ENCODE peak calls at places on chromosomes 11 and 22, in five cellular contexts. One of them, this sample, is unnamed.

GRCh38 chr22:35596821-35597220 is 20.3 kb downstream of the MB start:
- DNase-seq in mesenchymal stem cell: no peak
- DNase-seq in IMR-90: no peak
- DNase-seq in mesendoderm: no peak
- DNase-seq in H9: no peak
- DNase-seq in this sample: no peak

GRCh38 chr22:42327462-42328129 is 57.1 kb upstream of the TCF20 start:
- DNase-seq in mesenchymal stem cell: no peak
- DNase-seq in IMR-90: no peak
- DNase-seq in mesendoderm: no peak
- DNase-seq in H9: no peak
- DNase-seq in this sample: no peak

GRCh38 chr11:74683941-74684481 is 47.2 kb downstream of the CHRDL2 start:
- DNase-seq in mesenchymal stem cell: no peak
- DNase-seq in IMR-90: peak
- DNase-seq in mesendoderm: no peak
- DNase-seq in H9: no peak
- DNase-seq in this sample: no peak

GRCh38 chr11:60924110-60924905 is at the start of gene TMEM132A:
- DNase-seq in mesenchymal stem cell: peak
- DNase-seq in IMR-90: peak
- DNase-seq in mesendoderm: peak
- DNase-seq in H9: peak
- DNase-seq in this sample: peak

GRCh38 chr11:14378171-14378570 is 19.2 kb upstream of the RRAS2 start:
- DNase-seq in mesenchymal stem cell: no peak
- DNase-seq in IMR-90: no peak
- DNase-seq in mesendoderm: no peak
- DNase-seq in H9: no peak
- DNase-seq in this sample: no peak

GRCh38 chr11:11027271-11027670 is 169.4 kb upstream of the ZBED5 start:
- DNase-seq in mesenchymal stem cell: peak
- DNase-seq in IMR-90: peak
- DNase-seq in mesendoderm: no peak
- DNase-seq in H9: no peak
- DNase-seq in this sample: peak

GRCh38 chr11:77250881-77251640 is 50.4 kb downstream of the GDPD4 start:
- DNase-seq in mesenchymal stem cell: peak
- DNase-seq in IMR-90: peak
- DNase-seq in mesendoderm: no peak
- DNase-seq in H9: no peak
- DNase-seq in this sample: no peak

GRCh38 chr11:130761560-130762220 is 154.6 kb downstream of the SNX19 start:
- DNase-seq in mesenchymal stem cell: no peak
- DNase-seq in IMR-90: no peak
- DNase-seq in mesendoderm: peak
- DNase-seq in H9: peak
- DNase-seq in this sample: no peak

GRCh38 chr11:125063429-125064043 is 431 bp downstream of the SLC37A2 start:
- DNase-seq in mesenchymal stem cell: no peak
- DNase-seq in IMR-90: no peak
- DNase-seq in mesendoderm: peak
- DNase-seq in H9: peak
- DNase-seq in this sample: no peak

GRCh38 chr11:14554959-14555358 is 34.8 kb upstream of the PSMA1 start:
- DNase-seq in mesenchymal stem cell: peak
- DNase-seq in IMR-90: no peak
- DNase-seq in mesendoderm: no peak
- DNase-seq in H9: no peak
- DNase-seq in this sample: no peak

GRCh38 chr11:58730507-58731089 is 1.1 kb downstream of the GLYAT start:
- DNase-seq in mesenchymal stem cell: no peak
- DNase-seq in IMR-90: no peak
- DNase-seq in mesendoderm: no peak
- DNase-seq in H9: no peak
- DNase-seq in this sample: peak

GRCh38 chr22:24506802-24507438 is 11.8 kb downstream of the UPB1 start:
- DNase-seq in mesenchymal stem cell: peak
- DNase-seq in IMR-90: peak
- DNase-seq in mesendoderm: no peak
- DNase-seq in H9: peak
- DNase-seq in this sample: no peak

GRCh38 chr11:134483857-134484256 is 71.8 kb upstream of the B3GAT1 start:
- DNase-seq in mesenchymal stem cell: no peak
- DNase-seq in IMR-90: no peak
- DNase-seq in mesendoderm: no peak
- DNase-seq in H9: no peak
- DNase-seq in this sample: no peak

GRCh38 chr11:112265659-112266409 is 5.2 kb upstream of the PLET1 start:
- DNase-seq in mesenchymal stem cell: peak
- DNase-seq in IMR-90: peak
- DNase-seq in mesendoderm: no peak
- DNase-seq in H9: no peak
- DNase-seq in this sample: no peak

GRCh38 chr11:6570691-6571427 is 32.6 kb downstream of the RRP8 start:
- DNase-seq in mesenchymal stem cell: no peak
- DNase-seq in IMR-90: no peak
- DNase-seq in mesendoderm: no peak
- DNase-seq in H9: peak
- DNase-seq in this sample: no peak

DNA sequence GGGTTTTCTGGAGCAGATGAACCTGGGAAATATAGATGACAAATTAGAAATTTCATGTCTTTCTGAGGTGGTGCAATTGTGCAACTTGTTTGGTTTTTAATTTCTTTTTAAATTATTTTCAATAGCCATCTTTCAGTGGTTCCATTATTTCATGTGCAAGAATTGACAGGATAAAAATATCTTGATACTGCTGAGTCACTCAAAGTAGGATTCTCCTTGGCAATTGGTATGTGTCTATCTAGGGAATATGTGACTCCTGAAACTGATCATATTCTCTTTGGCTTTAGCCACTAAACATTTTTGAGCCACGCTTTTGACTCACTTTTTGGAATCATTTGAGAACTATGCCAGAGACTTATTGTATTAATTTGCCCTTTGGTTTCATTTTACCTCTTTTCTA is 331.5 kb downstream of the KCNA4 start:
- DNase-seq in mesenchymal stem cell: no peak
- DNase-seq in IMR-90: no peak
- DNase-seq in mesendoderm: no peak
- DNase-seq in H9: no peak
- DNase-seq in this sample: no peak
- H3K27ac ChIP-seq in mesenchymal stem cell: no peak
- H3K27ac ChIP-seq in IMR-90: no peak
- H3K27ac ChIP-seq in mesendoderm: no peak
- H3K27ac ChIP-seq in H9: no peak
- H3K27ac ChIP-seq in this sample: no peak

GRCh38 chr11:69912161-69912910 is 93.1 kb upstream of the FGF3 start:
- DNase-seq in mesenchymal stem cell: no peak
- DNase-seq in IMR-90: no peak
- DNase-seq in mesendoderm: no peak
- DNase-seq in H9: peak
- DNase-seq in this sample: no peak
- H2BK5ac ChIP-seq in mesenchymal stem cell: no peak
- H2BK5ac ChIP-seq in IMR-90: no peak
- H2BK5ac ChIP-seq in mesendoderm: no peak
- H2BK5ac ChIP-seq in H9: no peak
- H2BK5ac ChIP-seq in this sample: no peak

DNA sequence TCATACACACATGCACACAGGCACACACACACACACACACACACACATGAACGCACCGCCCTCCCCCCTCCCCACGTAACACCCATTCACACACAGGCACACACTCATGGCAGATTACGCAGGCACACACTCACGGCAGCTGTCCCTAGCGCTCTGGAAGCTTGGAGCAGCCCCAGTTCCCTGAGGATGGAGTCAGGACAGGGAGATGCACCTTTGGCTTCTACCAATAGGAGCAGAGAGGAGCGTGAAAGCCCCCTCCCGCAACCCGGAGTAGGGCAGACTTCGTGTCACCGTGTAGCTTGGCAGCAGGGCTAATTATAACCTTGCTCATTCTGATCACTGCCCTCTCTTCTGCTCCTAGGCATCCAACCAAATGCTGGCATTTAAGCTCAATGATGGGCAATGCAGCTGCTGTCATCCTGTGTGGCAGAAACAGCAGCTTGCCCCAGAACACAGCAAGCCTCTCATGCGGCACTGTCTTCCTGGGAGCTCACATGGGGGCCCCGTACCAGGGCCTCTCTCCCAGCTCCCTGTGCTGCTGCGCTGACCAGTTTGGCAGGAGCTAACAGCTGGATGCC is 31.9 kb downstream of the ANKK1 start:
- DNase-seq in mesenchymal stem cell: no peak
- DNase-seq in IMR-90: no peak
- DNase-seq in mesendoderm: no peak
- DNase-seq in H9: no peak
- DNase-seq in this sample: no peak
- H3K27ac ChIP-seq in mesenchymal stem cell: no peak
- H3K27ac ChIP-seq in IMR-90: no peak
- H3K27ac ChIP-seq in mesendoderm: no peak
- H3K27ac ChIP-seq in H9: no peak
- H3K27ac ChIP-seq in this sample: no peak

GRCh38 chr22:26669060-26669481 is 11.7 kb downstream of the MIAT start:
- DNase-seq in mesenchymal stem cell: peak
- DNase-seq in IMR-90: peak
- DNase-seq in mesendoderm: peak
- DNase-seq in H9: peak
- DNase-seq in this sample: peak
- H2BK5ac ChIP-seq in mesenchymal stem cell: no peak
- H2BK5ac ChIP-seq in IMR-90: no peak
- H2BK5ac ChIP-seq in mesendoderm: no peak
- H2BK5ac ChIP-seq in H9: no peak
- H2BK5ac ChIP-seq in this sample: no peak

DNA sequence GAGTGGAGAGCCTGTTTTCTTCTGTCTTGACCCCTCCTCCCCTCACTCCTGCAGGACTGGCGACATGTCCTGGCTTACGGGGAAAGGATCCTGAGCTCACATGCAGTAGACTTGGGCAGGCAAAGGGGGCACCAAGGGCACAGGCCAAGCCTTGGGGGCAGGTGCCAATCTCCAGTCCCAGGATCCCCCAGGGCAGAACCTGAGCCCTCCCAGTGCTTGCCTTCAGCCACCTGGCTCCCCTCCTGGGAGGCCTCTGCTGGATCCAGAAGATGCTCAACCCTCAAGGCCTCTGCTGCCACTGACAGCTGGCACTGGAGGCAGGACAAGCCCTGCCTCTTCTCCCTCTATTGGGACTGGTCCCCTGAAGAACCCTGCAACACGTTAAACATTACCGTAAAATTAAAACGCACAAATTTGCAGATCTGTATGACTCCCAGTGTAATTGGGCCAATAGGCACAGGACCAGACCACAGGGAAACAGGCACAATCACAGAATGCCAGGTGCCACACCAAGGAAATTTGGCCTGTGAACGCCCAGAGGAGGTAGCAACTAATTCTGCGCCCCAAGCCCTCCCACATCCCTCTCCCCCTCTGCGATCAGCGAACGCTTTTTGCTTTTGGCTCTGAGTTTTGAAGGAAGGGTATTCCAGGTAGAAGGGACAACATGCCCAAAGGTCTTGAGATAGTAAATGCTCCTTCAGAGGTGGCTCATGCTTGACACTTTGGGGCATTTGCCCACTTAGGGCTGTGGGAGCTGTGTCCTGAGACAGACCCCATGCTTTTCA is 967 bp upstream of the LZTR1 start:
- DNase-seq in mesenchymal stem cell: no peak
- DNase-seq in IMR-90: no peak
- DNase-seq in mesendoderm: no peak
- DNase-seq in H9: no peak
- DNase-seq in this sample: no peak
- H3K27ac ChIP-seq in mesenchymal stem cell: peak
- H3K27ac ChIP-seq in IMR-90: peak
- H3K27ac ChIP-seq in mesendoderm: no peak
- H3K27ac ChIP-seq in H9: no peak
- H3K27ac ChIP-seq in this sample: peak

GRCh38 chr11:109106201-109106906 is 315.6 kb upstream of the C11orf87 start:
- DNase-seq in mesenchymal stem cell: no peak
- DNase-seq in IMR-90: no peak
- DNase-seq in mesendoderm: no peak
- DNase-seq in H9: peak
- DNase-seq in this sample: no peak
- H2BK5ac ChIP-seq in mesenchymal stem cell: no peak
- H2BK5ac ChIP-seq in IMR-90: no peak
- H2BK5ac ChIP-seq in mesendoderm: no peak
- H2BK5ac ChIP-seq in H9: no peak
- H2BK5ac ChIP-seq in this sample: no peak

DNA sequence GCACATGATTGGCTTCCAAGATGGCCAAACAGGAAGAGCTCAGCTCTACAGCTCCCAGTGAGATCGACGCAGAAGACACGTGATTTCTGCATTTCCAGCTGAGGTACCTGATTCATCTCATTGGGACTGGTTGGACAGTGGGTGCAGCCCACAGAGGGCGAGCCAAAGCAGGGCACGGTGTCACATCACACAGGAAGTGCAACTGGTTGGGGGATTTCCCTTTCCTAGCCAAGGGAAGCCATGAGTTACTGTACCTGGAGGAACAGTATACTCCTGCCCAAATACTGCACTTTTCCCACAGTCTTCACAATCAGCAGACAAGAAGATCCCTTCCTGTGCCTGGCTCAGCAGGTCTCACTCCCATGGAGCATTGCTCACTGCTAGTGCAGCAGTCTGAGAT is 131.2 kb downstream of the DLG2 start:
- DNase-seq in mesenchymal stem cell: no peak
- DNase-seq in IMR-90: no peak
- DNase-seq in mesendoderm: no peak
- DNase-seq in H9: no peak
- DNase-seq in this sample: no peak
- H3K27ac ChIP-seq in mesenchymal stem cell: no peak
- H3K27ac ChIP-seq in IMR-90: no peak
- H3K27ac ChIP-seq in mesendoderm: no peak
- H3K27ac ChIP-seq in H9: no peak
- H3K27ac ChIP-seq in this sample: no peak

GRCh38 chr22:23233746-23234408 is 53.6 kb downstream of the BCR start:
- DNase-seq in mesenchymal stem cell: peak
- DNase-seq in IMR-90: peak
- DNase-seq in mesendoderm: no peak
- DNase-seq in H9: no peak
- DNase-seq in this sample: no peak

GRCh38 chr22:23232094-23232905 is 52.0 kb downstream of the BCR start:
- DNase-seq in mesenchymal stem cell: no peak
- DNase-seq in IMR-90: no peak
- DNase-seq in mesendoderm: no peak
- DNase-seq in H9: no peak
- DNase-seq in this sample: no peak

GRCh38 chr22:23231471-23232093 is 51.3 kb downstream of the BCR start:
- DNase-seq in mesenchymal stem cell: no peak
- DNase-seq in IMR-90: no peak
- DNase-seq in mesendoderm: no peak
- DNase-seq in H9: no peak
- DNase-seq in this sample: no peak

GRCh38 chr22:23234409-23235161 is 54.3 kb downstream of the BCR start:
- DNase-seq in mesenchymal stem cell: no peak
- DNase-seq in IMR-90: no peak
- DNase-seq in mesendoderm: no peak
- DNase-seq in H9: no peak
- DNase-seq in this sample: no peak

DNA sequence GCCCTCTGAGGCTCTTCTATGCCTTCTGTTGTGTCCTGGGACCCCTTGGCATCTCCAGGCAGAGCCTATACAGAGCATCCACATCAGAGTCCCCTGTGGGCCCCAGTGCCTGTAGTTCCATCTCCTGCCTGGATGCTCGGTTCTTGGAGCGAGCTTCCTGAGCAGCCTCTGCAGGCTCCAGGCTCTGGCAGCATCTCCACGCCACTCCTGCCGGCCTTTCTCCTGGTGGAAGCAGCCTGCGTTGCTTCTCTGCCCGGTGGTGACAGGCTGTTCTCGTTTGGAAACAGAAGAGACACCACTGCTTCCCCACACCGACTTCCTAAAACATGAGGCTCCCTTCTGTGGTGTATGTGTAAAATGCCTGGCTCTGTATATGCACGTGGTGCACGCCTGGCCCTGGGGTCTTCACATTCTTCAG is 52.8 kb downstream of the BCR start:
- DNase-seq in mesenchymal stem cell: no peak
- DNase-seq in IMR-90: no peak
- DNase-seq in mesendoderm: peak
- DNase-seq in H9: peak
- DNase-seq in this sample: no peak
- H2BK5ac ChIP-seq in mesenchymal stem cell: no peak
- H2BK5ac ChIP-seq in IMR-90: no peak
- H2BK5ac ChIP-seq in mesendoderm: no peak
- H2BK5ac ChIP-seq in H9: no peak
- H2BK5ac ChIP-seq in this sample: no peak

This sample was measured in trophoblast cell.